ENCODE peak calls at places on chromosomes 3 and 15, in seven cellular contexts. One of them, this sample, is unnamed.

GRCh38 chr3:18890459-18890858 is 257.9 kb upstream of the KCNH8 start:
- DNase-seq in effector CD4-positive, alpha-beta T cell: no peak
- DNase-seq in trophoblast cell: no peak
- DNase-seq in Calu3: no peak
- DNase-seq in IMR-90: no peak
- DNase-seq in epithelial cell of esophagus: no peak
- DNase-seq in stimulated activated CD4-positive, alpha-beta T cell treated with anti-CD3 and anti-CD28 coated beads, Interleukin-12 subunit alpha, Interleukin-12 subunit beta, amount 100 ng/mL, for 4 hours: no peak
- DNase-seq in this sample: no peak

GRCh38 chr3:186352369-186352768 is 9.7 kb downstream of the DGKG start:
- DNase-seq in effector CD4-positive, alpha-beta T cell: no peak
- DNase-seq in trophoblast cell: no peak
- DNase-seq in Calu3: no peak
- DNase-seq in IMR-90: no peak
- DNase-seq in epithelial cell of esophagus: no peak
- DNase-seq in stimulated activated CD4-positive, alpha-beta T cell treated with anti-CD3 and anti-CD28 coated beads, Interleukin-12 subunit alpha, Interleukin-12 subunit beta, amount 100 ng/mL, for 4 hours: no peak
- DNase-seq in this sample: no peak

GRCh38 chr15:88476635-88477038 is 9.1 kb downstream of the MRPS11 start:
- DNase-seq in effector CD4-positive, alpha-beta T cell: peak
- DNase-seq in trophoblast cell: peak
- DNase-seq in Calu3: peak
- DNase-seq in IMR-90: peak
- DNase-seq in epithelial cell of esophagus: peak
- DNase-seq in stimulated activated CD4-positive, alpha-beta T cell treated with anti-CD3 and anti-CD28 coated beads, Interleukin-12 subunit alpha, Interleukin-12 subunit beta, amount 100 ng/mL, for 4 hours: no peak
- DNase-seq in this sample: peak

GRCh38 chr15:91963051-91963450 is 109.5 kb downstream of the SLCO3A1 start:
- DNase-seq in effector CD4-positive, alpha-beta T cell: no peak
- DNase-seq in trophoblast cell: no peak
- DNase-seq in Calu3: no peak
- DNase-seq in IMR-90: no peak
- DNase-seq in epithelial cell of esophagus: no peak
- DNase-seq in stimulated activated CD4-positive, alpha-beta T cell treated with anti-CD3 and anti-CD28 coated beads, Interleukin-12 subunit alpha, Interleukin-12 subunit beta, amount 100 ng/mL, for 4 hours: no peak
- DNase-seq in this sample: no peak

GRCh38 chr3:182233405-182233804 is 521.7 kb downstream of the SOX2 start:
- DNase-seq in effector CD4-positive, alpha-beta T cell: no peak
- DNase-seq in trophoblast cell: no peak
- DNase-seq in Calu3: no peak
- DNase-seq in IMR-90: no peak
- DNase-seq in epithelial cell of esophagus: no peak
- DNase-seq in stimulated activated CD4-positive, alpha-beta T cell treated with anti-CD3 and anti-CD28 coated beads, Interleukin-12 subunit alpha, Interleukin-12 subunit beta, amount 100 ng/mL, for 4 hours: no peak
- DNase-seq in this sample: no peak

GRCh38 chr15:70023064-70023768 is 74.5 kb downstream of the TLE3 start:
- DNase-seq in effector CD4-positive, alpha-beta T cell: peak
- DNase-seq in trophoblast cell: no peak
- DNase-seq in Calu3: no peak
- DNase-seq in IMR-90: peak
- DNase-seq in epithelial cell of esophagus: peak
- DNase-seq in stimulated activated CD4-positive, alpha-beta T cell treated with anti-CD3 and anti-CD28 coated beads, Interleukin-12 subunit alpha, Interleukin-12 subunit beta, amount 100 ng/mL, for 4 hours: no peak
- DNase-seq in this sample: peak

GRCh38 chr15:59131456-59131855 is 26.5 kb downstream of the CCNB2 start:
- DNase-seq in effector CD4-positive, alpha-beta T cell: no peak
- DNase-seq in trophoblast cell: no peak
- DNase-seq in Calu3: no peak
- DNase-seq in IMR-90: no peak
- DNase-seq in epithelial cell of esophagus: no peak
- DNase-seq in stimulated activated CD4-positive, alpha-beta T cell treated with anti-CD3 and anti-CD28 coated beads, Interleukin-12 subunit alpha, Interleukin-12 subunit beta, amount 100 ng/mL, for 4 hours: no peak
- DNase-seq in this sample: no peak

GRCh38 chr3:115698851-115699535 is 75.7 kb downstream of the GAP43 start:
- DNase-seq in effector CD4-positive, alpha-beta T cell: no peak
- DNase-seq in trophoblast cell: peak
- DNase-seq in Calu3: no peak
- DNase-seq in IMR-90: peak
- DNase-seq in epithelial cell of esophagus: peak
- DNase-seq in stimulated activated CD4-positive, alpha-beta T cell treated with anti-CD3 and anti-CD28 coated beads, Interleukin-12 subunit alpha, Interleukin-12 subunit beta, amount 100 ng/mL, for 4 hours: no peak
- DNase-seq in this sample: no peak

GRCh38 chr3:172208586-172209332 is 169.4 kb downstream of the FNDC3B start:
- DNase-seq in effector CD4-positive, alpha-beta T cell: no peak
- DNase-seq in trophoblast cell: no peak
- DNase-seq in Calu3: no peak
- DNase-seq in IMR-90: peak
- DNase-seq in epithelial cell of esophagus: peak
- DNase-seq in stimulated activated CD4-positive, alpha-beta T cell treated with anti-CD3 and anti-CD28 coated beads, Interleukin-12 subunit alpha, Interleukin-12 subunit beta, amount 100 ng/mL, for 4 hours: no peak
- DNase-seq in this sample: no peak

GRCh38 chr3:99248913-99249312 is 347.4 kb upstream of the DCBLD2 start:
- DNase-seq in effector CD4-positive, alpha-beta T cell: no peak
- DNase-seq in trophoblast cell: no peak
- DNase-seq in Calu3: no peak
- DNase-seq in IMR-90: no peak
- DNase-seq in epithelial cell of esophagus: no peak
- DNase-seq in stimulated activated CD4-positive, alpha-beta T cell treated with anti-CD3 and anti-CD28 coated beads, Interleukin-12 subunit alpha, Interleukin-12 subunit beta, amount 100 ng/mL, for 4 hours: no peak
- DNase-seq in this sample: no peak

GRCh38 chr3:129379582-129380358 is 48.7 kb downstream of the EFCAB12 start:
- DNase-seq in effector CD4-positive, alpha-beta T cell: no peak
- DNase-seq in trophoblast cell: no peak
- DNase-seq in Calu3: no peak
- DNase-seq in IMR-90: no peak
- DNase-seq in epithelial cell of esophagus: no peak
- DNase-seq in stimulated activated CD4-positive, alpha-beta T cell treated with anti-CD3 and anti-CD28 coated beads, Interleukin-12 subunit alpha, Interleukin-12 subunit beta, amount 100 ng/mL, for 4 hours: no peak
- DNase-seq in this sample: no peak

GRCh38 chr15:39075311-39075710 is 505.6 kb upstream of the THBS1 start:
- DNase-seq in effector CD4-positive, alpha-beta T cell: no peak
- DNase-seq in trophoblast cell: no peak
- DNase-seq in Calu3: no peak
- DNase-seq in IMR-90: peak
- DNase-seq in epithelial cell of esophagus: no peak
- DNase-seq in stimulated activated CD4-positive, alpha-beta T cell treated with anti-CD3 and anti-CD28 coated beads, Interleukin-12 subunit alpha, Interleukin-12 subunit beta, amount 100 ng/mL, for 4 hours: no peak
- DNase-seq in this sample: no peak

GRCh38 chr3:134885877-134886621 is 91.0 kb downstream of the EPHB1 start:
- DNase-seq in effector CD4-positive, alpha-beta T cell: no peak
- DNase-seq in trophoblast cell: no peak
- DNase-seq in Calu3: peak
- DNase-seq in IMR-90: no peak
- DNase-seq in epithelial cell of esophagus: no peak
- DNase-seq in stimulated activated CD4-positive, alpha-beta T cell treated with anti-CD3 and anti-CD28 coated beads, Interleukin-12 subunit alpha, Interleukin-12 subunit beta, amount 100 ng/mL, for 4 hours: no peak
- DNase-seq in this sample: peak

GRCh38 chr3:111963424-111963823 is 15.4 kb upstream of the ABHD10 start:
- DNase-seq in effector CD4-positive, alpha-beta T cell: no peak
- DNase-seq in trophoblast cell: no peak
- DNase-seq in Calu3: no peak
- DNase-seq in IMR-90: peak
- DNase-seq in epithelial cell of esophagus: peak
- DNase-seq in stimulated activated CD4-positive, alpha-beta T cell treated with anti-CD3 and anti-CD28 coated beads, Interleukin-12 subunit alpha, Interleukin-12 subunit beta, amount 100 ng/mL, for 4 hours: no peak
- DNase-seq in this sample: no peak

GRCh38 chr15:68816158-68816557 is 4.5 kb downstream of the ANP32A start:
- DNase-seq in effector CD4-positive, alpha-beta T cell: no peak
- DNase-seq in trophoblast cell: no peak
- DNase-seq in Calu3: no peak
- DNase-seq in IMR-90: no peak
- DNase-seq in epithelial cell of esophagus: no peak
- DNase-seq in stimulated activated CD4-positive, alpha-beta T cell treated with anti-CD3 and anti-CD28 coated beads, Interleukin-12 subunit alpha, Interleukin-12 subunit beta, amount 100 ng/mL, for 4 hours: no peak
- DNase-seq in this sample: no peak

GRCh38 chr15:95832655-95833054 is 497.8 kb upstream of the NR2F2 start:
- DNase-seq in effector CD4-positive, alpha-beta T cell: no peak
- DNase-seq in trophoblast cell: no peak
- DNase-seq in Calu3: no peak
- DNase-seq in IMR-90: no peak
- DNase-seq in epithelial cell of esophagus: no peak
- DNase-seq in stimulated activated CD4-positive, alpha-beta T cell treated with anti-CD3 and anti-CD28 coated beads, Interleukin-12 subunit alpha, Interleukin-12 subunit beta, amount 100 ng/mL, for 4 hours: no peak
- DNase-seq in this sample: no peak

GRCh38 chr3:10941972-10942371 is 50.6 kb upstream of the SLC6A1 start:
- DNase-seq in effector CD4-positive, alpha-beta T cell: no peak
- DNase-seq in trophoblast cell: peak
- DNase-seq in Calu3: peak
- DNase-seq in IMR-90: no peak
- DNase-seq in epithelial cell of esophagus: peak
- DNase-seq in stimulated activated CD4-positive, alpha-beta T cell treated with anti-CD3 and anti-CD28 coated beads, Interleukin-12 subunit alpha, Interleukin-12 subunit beta, amount 100 ng/mL, for 4 hours: peak
- DNase-seq in this sample: peak

GRCh38 chr3:28053759-28054158 is 187.7 kb upstream of the CMC1 start:
- DNase-seq in effector CD4-positive, alpha-beta T cell: no peak
- DNase-seq in trophoblast cell: no peak
- DNase-seq in Calu3: no peak
- DNase-seq in IMR-90: peak
- DNase-seq in epithelial cell of esophagus: peak
- DNase-seq in stimulated activated CD4-positive, alpha-beta T cell treated with anti-CD3 and anti-CD28 coated beads, Interleukin-12 subunit alpha, Interleukin-12 subunit beta, amount 100 ng/mL, for 4 hours: no peak
- DNase-seq in this sample: no peak

GRCh38 chr3:25536668-25537331 is 108.7 kb downstream of the RARB start:
- DNase-seq in effector CD4-positive, alpha-beta T cell: no peak
- DNase-seq in trophoblast cell: no peak
- DNase-seq in Calu3: no peak
- DNase-seq in IMR-90: no peak
- DNase-seq in epithelial cell of esophagus: no peak
- DNase-seq in stimulated activated CD4-positive, alpha-beta T cell treated with anti-CD3 and anti-CD28 coated beads, Interleukin-12 subunit alpha, Interleukin-12 subunit beta, amount 100 ng/mL, for 4 hours: no peak
- DNase-seq in this sample: no peak

GRCh38 chr3:13133471-13133981 is 60.3 kb upstream of the IQSEC1 start:
- DNase-seq in effector CD4-positive, alpha-beta T cell: no peak
- DNase-seq in trophoblast cell: no peak
- DNase-seq in Calu3: no peak
- DNase-seq in IMR-90: no peak
- DNase-seq in epithelial cell of esophagus: no peak
- DNase-seq in stimulated activated CD4-positive, alpha-beta T cell treated with anti-CD3 and anti-CD28 coated beads, Interleukin-12 subunit alpha, Interleukin-12 subunit beta, amount 100 ng/mL, for 4 hours: no peak
- DNase-seq in this sample: no peak

GRCh38 chr3:179768080-179768479 is 115.2 kb downstream of the USP13 start:
- DNase-seq in effector CD4-positive, alpha-beta T cell: no peak
- DNase-seq in trophoblast cell: peak
- DNase-seq in Calu3: peak
- DNase-seq in IMR-90: peak
- DNase-seq in epithelial cell of esophagus: peak
- DNase-seq in stimulated activated CD4-positive, alpha-beta T cell treated with anti-CD3 and anti-CD28 coated beads, Interleukin-12 subunit alpha, Interleukin-12 subunit beta, amount 100 ng/mL, for 4 hours: no peak
- DNase-seq in this sample: peak

GRCh38 chr15:38691365-38691764 is 126.8 kb upstream of the RASGRP1 start:
- DNase-seq in effector CD4-positive, alpha-beta T cell: no peak
- DNase-seq in trophoblast cell: no peak
- DNase-seq in Calu3: no peak
- DNase-seq in IMR-90: no peak
- DNase-seq in epithelial cell of esophagus: no peak
- DNase-seq in stimulated activated CD4-positive, alpha-beta T cell treated with anti-CD3 and anti-CD28 coated beads, Interleukin-12 subunit alpha, Interleukin-12 subunit beta, amount 100 ng/mL, for 4 hours: no peak
- DNase-seq in this sample: no peak

GRCh38 chr15:34055868-34056595 is 17.0 kb upstream of the AVEN start:
- DNase-seq in effector CD4-positive, alpha-beta T cell: no peak
- DNase-seq in trophoblast cell: peak
- DNase-seq in Calu3: no peak
- DNase-seq in IMR-90: peak
- DNase-seq in epithelial cell of esophagus: peak
- DNase-seq in stimulated activated CD4-positive, alpha-beta T cell treated with anti-CD3 and anti-CD28 coated beads, Interleukin-12 subunit alpha, Interleukin-12 subunit beta, amount 100 ng/mL, for 4 hours: no peak
- DNase-seq in this sample: no peak

GRCh38 chr3:107384907-107385306 is 7.7 kb downstream of the CCDC54 start:
- DNase-seq in effector CD4-positive, alpha-beta T cell: no peak
- DNase-seq in trophoblast cell: no peak
- DNase-seq in Calu3: no peak
- DNase-seq in IMR-90: no peak
- DNase-seq in epithelial cell of esophagus: no peak
- DNase-seq in stimulated activated CD4-positive, alpha-beta T cell treated with anti-CD3 and anti-CD28 coated beads, Interleukin-12 subunit alpha, Interleukin-12 subunit beta, amount 100 ng/mL, for 4 hours: no peak
- DNase-seq in this sample: no peak

GRCh38 chr3:120450261-120450913 is 405 bp downstream of the FSTL1 start:
- DNase-seq in effector CD4-positive, alpha-beta T cell: no peak
- DNase-seq in trophoblast cell: no peak
- DNase-seq in Calu3: peak
- DNase-seq in IMR-90: no peak
- DNase-seq in epithelial cell of esophagus: peak
- DNase-seq in stimulated activated CD4-positive, alpha-beta T cell treated with anti-CD3 and anti-CD28 coated beads, Interleukin-12 subunit alpha, Interleukin-12 subunit beta, amount 100 ng/mL, for 4 hours: peak
- DNase-seq in this sample: no peak

GRCh38 chr3:16975083-16975482 is 90.3 kb downstream of the PLCL2 start:
- DNase-seq in effector CD4-positive, alpha-beta T cell: no peak
- DNase-seq in trophoblast cell: no peak
- DNase-seq in Calu3: no peak
- DNase-seq in IMR-90: no peak
- DNase-seq in epithelial cell of esophagus: no peak
- DNase-seq in stimulated activated CD4-positive, alpha-beta T cell treated with anti-CD3 and anti-CD28 coated beads, Interleukin-12 subunit alpha, Interleukin-12 subunit beta, amount 100 ng/mL, for 4 hours: no peak
- DNase-seq in this sample: no peak

GRCh38 chr3:52004158-52004787 is 8.6 kb upstream of the RPL29 start:
- DNase-seq in effector CD4-positive, alpha-beta T cell: no peak
- DNase-seq in trophoblast cell: no peak
- DNase-seq in Calu3: no peak
- DNase-seq in IMR-90: peak
- DNase-seq in epithelial cell of esophagus: peak
- DNase-seq in stimulated activated CD4-positive, alpha-beta T cell treated with anti-CD3 and anti-CD28 coated beads, Interleukin-12 subunit alpha, Interleukin-12 subunit beta, amount 100 ng/mL, for 4 hours: no peak
- DNase-seq in this sample: no peak

GRCh38 chr3:37554364-37554763 is 307.3 kb upstream of the CTDSPL start:
- DNase-seq in effector CD4-positive, alpha-beta T cell: no peak
- DNase-seq in trophoblast cell: no peak
- DNase-seq in Calu3: no peak
- DNase-seq in IMR-90: no peak
- DNase-seq in epithelial cell of esophagus: no peak
- DNase-seq in stimulated activated CD4-positive, alpha-beta T cell treated with anti-CD3 and anti-CD28 coated beads, Interleukin-12 subunit alpha, Interleukin-12 subunit beta, amount 100 ng/mL, for 4 hours: no peak
- DNase-seq in this sample: no peak

GRCh38 chr15:76840830-76841460 is 64.2 kb downstream of the SCAPER start:
- DNase-seq in effector CD4-positive, alpha-beta T cell: no peak
- DNase-seq in trophoblast cell: no peak
- DNase-seq in Calu3: no peak
- DNase-seq in IMR-90: peak
- DNase-seq in epithelial cell of esophagus: peak
- DNase-seq in stimulated activated CD4-positive, alpha-beta T cell treated with anti-CD3 and anti-CD28 coated beads, Interleukin-12 subunit alpha, Interleukin-12 subunit beta, amount 100 ng/mL, for 4 hours: no peak
- DNase-seq in this sample: peak

GRCh38 chr15:40511093-40511471 is 40.3 kb downstream of the CHST14 start:
- DNase-seq in effector CD4-positive, alpha-beta T cell: no peak
- DNase-seq in trophoblast cell: peak
- DNase-seq in Calu3: no peak
- DNase-seq in IMR-90: no peak
- DNase-seq in epithelial cell of esophagus: no peak
- DNase-seq in stimulated activated CD4-positive, alpha-beta T cell treated with anti-CD3 and anti-CD28 coated beads, Interleukin-12 subunit alpha, Interleukin-12 subunit beta, amount 100 ng/mL, for 4 hours: no peak
- DNase-seq in this sample: no peak

GRCh38 chr3:98602078-98602678 is 8.8 kb upstream of the CPOX start:
- DNase-seq in effector CD4-positive, alpha-beta T cell: no peak
- DNase-seq in trophoblast cell: peak
- DNase-seq in Calu3: peak
- DNase-seq in IMR-90: peak
- DNase-seq in epithelial cell of esophagus: peak
- DNase-seq in stimulated activated CD4-positive, alpha-beta T cell treated with anti-CD3 and anti-CD28 coated beads, Interleukin-12 subunit alpha, Interleukin-12 subunit beta, amount 100 ng/mL, for 4 hours: no peak
- DNase-seq in this sample: peak

GRCh38 chr3:36991923-36992805 is 767 bp downstream of the EPM2AIP1 start:
- DNase-seq in effector CD4-positive, alpha-beta T cell: no peak
- DNase-seq in trophoblast cell: no peak
- DNase-seq in Calu3: no peak
- DNase-seq in IMR-90: peak
- DNase-seq in epithelial cell of esophagus: peak
- DNase-seq in stimulated activated CD4-positive, alpha-beta T cell treated with anti-CD3 and anti-CD28 coated beads, Interleukin-12 subunit alpha, Interleukin-12 subunit beta, amount 100 ng/mL, for 4 hours: no peak
- DNase-seq in this sample: peak

GRCh38 chr3:183515968-183516851 is 39.3 kb downstream of the KLHL6 start:
- DNase-seq in effector CD4-positive, alpha-beta T cell: peak
- DNase-seq in trophoblast cell: no peak
- DNase-seq in Calu3: no peak
- DNase-seq in IMR-90: no peak
- DNase-seq in epithelial cell of esophagus: peak
- DNase-seq in stimulated activated CD4-positive, alpha-beta T cell treated with anti-CD3 and anti-CD28 coated beads, Interleukin-12 subunit alpha, Interleukin-12 subunit beta, amount 100 ng/mL, for 4 hours: peak
- DNase-seq in this sample: no peak

GRCh38 chr3:54891540-54891897 is 36.3 kb downstream of the LRTM1 start:
- DNase-seq in effector CD4-positive, alpha-beta T cell: no peak
- DNase-seq in trophoblast cell: peak
- DNase-seq in Calu3: peak
- DNase-seq in IMR-90: peak
- DNase-seq in epithelial cell of esophagus: peak
- DNase-seq in stimulated activated CD4-positive, alpha-beta T cell treated with anti-CD3 and anti-CD28 coated beads, Interleukin-12 subunit alpha, Interleukin-12 subunit beta, amount 100 ng/mL, for 4 hours: no peak
- DNase-seq in this sample: peak

GRCh38 chr15:27535445-27536129 is 563.5 kb downstream of the OCA2 start:
- DNase-seq in effector CD4-positive, alpha-beta T cell: no peak
- DNase-seq in trophoblast cell: no peak
- DNase-seq in Calu3: no peak
- DNase-seq in IMR-90: no peak
- DNase-seq in epithelial cell of esophagus: peak
- DNase-seq in stimulated activated CD4-positive, alpha-beta T cell treated with anti-CD3 and anti-CD28 coated beads, Interleukin-12 subunit alpha, Interleukin-12 subunit beta, amount 100 ng/mL, for 4 hours: no peak
- DNase-seq in this sample: no peak

GRCh38 chr3:46861996-46862688 is 1.1 kb downstream of the MYL3 start:
- DNase-seq in effector CD4-positive, alpha-beta T cell: no peak
- DNase-seq in trophoblast cell: no peak
- DNase-seq in Calu3: no peak
- DNase-seq in IMR-90: no peak
- DNase-seq in epithelial cell of esophagus: no peak
- DNase-seq in stimulated activated CD4-positive, alpha-beta T cell treated with anti-CD3 and anti-CD28 coated beads, Interleukin-12 subunit alpha, Interleukin-12 subunit beta, amount 100 ng/mL, for 4 hours: no peak
- DNase-seq in this sample: no peak

GRCh38 chr3:105518806-105519418 is 152.2 kb downstream of the ALCAM start:
- DNase-seq in effector CD4-positive, alpha-beta T cell: peak
- DNase-seq in trophoblast cell: peak
- DNase-seq in Calu3: peak
- DNase-seq in IMR-90: peak
- DNase-seq in epithelial cell of esophagus: peak
- DNase-seq in stimulated activated CD4-positive, alpha-beta T cell treated with anti-CD3 and anti-CD28 coated beads, Interleukin-12 subunit alpha, Interleukin-12 subunit beta, amount 100 ng/mL, for 4 hours: no peak
- DNase-seq in this sample: peak

GRCh38 chr3:41711656-41712055 is 250.2 kb downstream of the ULK4 start:
- DNase-seq in effector CD4-positive, alpha-beta T cell: no peak
- DNase-seq in trophoblast cell: no peak
- DNase-seq in Calu3: no peak
- DNase-seq in IMR-90: peak
- DNase-seq in epithelial cell of esophagus: no peak
- DNase-seq in stimulated activated CD4-positive, alpha-beta T cell treated with anti-CD3 and anti-CD28 coated beads, Interleukin-12 subunit alpha, Interleukin-12 subunit beta, amount 100 ng/mL, for 4 hours: no peak
- DNase-seq in this sample: no peak